ENCODE peak calls at places on chromosomes 4 and X, in four cellular contexts. F, S, V and A are unnamed samples.

GRCh38 chr4:6957148-6957520 is 47.5 kb downstream of the TBC1D14 start:
- DNase-seq in F (no peak), S (no peak), V (no peak), A (no peak)

GRCh38 chr4:184102488-184102887 is 115.2 kb downstream of the ENPP6 start:
- DNase-seq in F (no peak), S (no peak), V (no peak), A (no peak)

GRCh38 chrX:14698770-14699169 is 169.4 kb downstream of the GLRA2 start:
- DNase-seq in F (no peak), S (no peak), V (no peak), A (no peak)

GRCh38 chrX:128396601-128397000 is 344.4 kb upstream of the ACTRT1 start:
- DNase-seq in F (no peak), S (no peak), V (no peak), A (no peak)

GRCh38 chr4:33714971-33715370 is 2529.3 kb downstream of the ARAP2 start:
- DNase-seq in F (no peak), S (no peak), V (no peak), A (no peak)

GRCh38 chr4:152245706-152246105 is 290.2 kb downstream of the FBXW7 start:
- DNase-seq in F (no peak), S (no peak), V (no peak), A (no peak)

GRCh38 chr4:173046144-173046543 is 122.5 kb upstream of the GALNT7 start:
- DNase-seq in F (no peak), S (no peak), V (no peak), A (no peak)

GRCh38 chr4:102623622-102624021 is 122.5 kb downstream of the NFKB1 start:
- DNase-seq in F (peak; percentile 77), S (peak; percentile 20), V (no peak), A (peak; percentile 81)

GRCh38 chrX:83501540-83501939 is 6.5 kb upstream of the POU3F4 start:
- DNase-seq in F (no peak), S (peak; percentile 26), V (no peak), A (no peak)

GRCh38 chr4:1179089-1179441 is 6.7 kb upstream of the SPON2 start:
- DNase-seq in F (no peak), S (no peak), V (peak; percentile 76), A (no peak)

GRCh38 chr4:93791570-93792195 is 36.9 kb upstream of the ATOH1 start:
- DNase-seq in F (peak; percentile 50), S (peak; percentile 68), V (peak; percentile 60), A (peak; percentile 21)

GRCh38 chrX:129731228-129731627 is 7.6 kb upstream of the XPNPEP2 start:
- DNase-seq in F (no peak), S (no peak), V (no peak), A (no peak)

GRCh38 chr4:40309250-40309774 is 25.8 kb upstream of the CHRNA9 start:
- DNase-seq in F (peak; percentile 64), S (peak; percentile 95), V (peak; percentile 77), A (peak; percentile 87)

GRCh38 chr4:138710297-138710696 is 305.3 kb upstream of the NOCT start:
- DNase-seq in F (no peak), S (no peak), V (no peak), A (no peak)

GRCh38 chr4:46656071-46656470 is 253.0 kb downstream of the COX7B2 start:
- DNase-seq in F (no peak), S (no peak), V (no peak), A (no peak)

GRCh38 chr4:128653514-128654420 is 155.7 kb upstream of the JADE1 start:
- DNase-seq in F (no peak), S (no peak), V (no peak), A (no peak)

GRCh38 chrX:129980540-129981206 is 1.8 kb upstream of the BCORL1 start:
- DNase-seq in F (peak; percentile 25), S (peak; percentile 57), V (no peak), A (peak; percentile 44)

GRCh38 chr4:47690611-47691010 is 147.3 kb downstream of the CORIN start:
- DNase-seq in F (no peak), S (no peak), V (no peak), A (no peak)

GRCh38 chr4:47686294-47686872 is 151.5 kb downstream of the CORIN start:
- DNase-seq in F (peak; percentile 35), S (peak; percentile 73), V (peak; percentile 61), A (peak; percentile 44)
- TF ChIP-seq NR3C1 in F (no peak), S (no peak), V (no peak), A (no peak)

GRCh38 chrX:44872319-44872816 is 620 bp upstream of the KDM6A start:
- DNase-seq in F (no peak), S (peak; percentile 39), V (peak; percentile 45), A (peak; percentile 40)
- TF ChIP-seq NR3C1 in F (no peak), S (no peak), V (no peak), A (no peak)

GRCh38 chrX:29172880-29173279 is 585.6 kb downstream of the IL1RAPL1 start:
- DNase-seq in F (no peak), S (no peak), V (no peak), A (no peak)
- TF ChIP-seq NR3C1 in F (no peak), S (no peak), V (no peak), A (no peak)

DNA sequence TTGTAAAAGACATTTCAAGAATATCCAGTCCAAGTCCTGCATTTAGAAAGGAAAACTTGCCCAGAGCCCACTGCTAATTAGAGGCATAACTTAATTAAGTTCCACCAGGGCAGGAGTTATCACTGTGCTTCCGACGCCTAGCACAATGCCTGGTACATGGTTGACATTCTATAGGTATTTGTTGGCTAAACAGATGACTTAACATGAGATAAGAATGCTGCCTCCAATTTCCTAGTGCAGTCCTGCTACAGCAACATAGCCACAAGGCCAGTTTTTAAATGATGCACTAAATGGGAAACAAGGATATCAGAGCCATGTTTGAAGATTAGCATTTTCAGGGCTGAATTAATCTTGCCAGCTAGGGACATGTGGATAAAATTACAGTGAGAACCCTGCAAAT is 164.1 kb downstream of the RASL11B start:
- DNase-seq in F (no peak), S (no peak), V (no peak), A (no peak)
- TF ChIP-seq NR3C1 in F (no peak), S (no peak), V (no peak), A (no peak)